ENCODE peak calls at places on chromosomes 7 and 10, in seven cellular contexts. J is left ventricle myocardium inferior, U is psoas muscle, W is fibroblast of lung, E is HFFc6, H is heart left ventricle, O is IMR-90. N is an unnamed sample.

GRCh38 chr7:136136906-136137305 is 159.7 kb upstream of the MTPN start:
- DNase-seq in J (no peak), U (no peak), W (no peak), E (no peak), H (no peak), O (no peak), N (no peak)

GRCh38 chr7:87231243-87231642 is 11.7 kb upstream of the TMEM243 start:
- DNase-seq in J (peak; percentile 21), U (no peak), W (no peak), E (no peak), H (peak; percentile 77), O (no peak), N (no peak)

GRCh38 chr10:59320370-59320769 is 42.0 kb downstream of the FAM13C start:
- DNase-seq in J (no peak), U (no peak), W (no peak), E (no peak), H (no peak), O (no peak), N (no peak)

GRCh38 chr7:17598846-17599245 is 300.4 kb downstream of the AHR start:
- DNase-seq in J (no peak), U (no peak), W (peak; percentile 22), E (peak; percentile 22), H (no peak), O (peak; percentile 23), N (peak; percentile 17)

GRCh38 chr10:124596914-124597676 is 135.5 kb downstream of the LHPP start:
- DNase-seq in J (no peak), U (peak; percentile 4), W (no peak), E (no peak), H (no peak), O (no peak), N (no peak)

GRCh38 chr10:50309342-50309741 is 58.0 kb upstream of the ASAH2 start:
- DNase-seq in J (no peak), U (no peak), W (no peak), E (no peak), H (no peak), O (no peak), N (no peak)

GRCh38 chr10:97332586-97333350 is 1.8 kb downstream of the FRAT2 start:
- DNase-seq in J (no peak), U (peak; percentile 23), W (peak; percentile 77), E (peak; percentile 85), H (peak; percentile 39), O (peak; percentile 87), N (peak; percentile 85)

GRCh38 chr7:47572939-47573757 is 8.8 kb downstream of the TNS3 start:
- DNase-seq in J (no peak), U (no peak), W (no peak), E (no peak), H (no peak), O (no peak), N (no peak)

GRCh38 chr10:102799691-102800435 is 37.4 kb downstream of the CYP17A1 start:
- DNase-seq in J (peak; percentile 39), U (peak; percentile 83), W (peak; percentile 49), E (no peak), H (peak; percentile 12), O (no peak), N (peak; percentile 32)

GRCh38 chr7:91288208-91288824 is 24.1 kb downstream of the FZD1 start:
- DNase-seq in J (peak; percentile 29), U (peak; percentile 16), W (no peak), E (no peak), H (peak; percentile 61), O (no peak), N (peak; percentile 25)

GRCh38 chr7:47690902-47691558 is 109.1 kb upstream of the TNS3 start:
- DNase-seq in J (no peak), U (no peak), W (peak; percentile 82), E (peak; percentile 49), H (no peak), O (peak; percentile 65), N (peak; percentile 46)

GRCh38 chr10:61628875-61629513 is 33.7 kb upstream of the CABCOCO1 start:
- DNase-seq in J (no peak), U (no peak), W (peak; percentile 97), E (peak; percentile 86), H (no peak), O (peak; percentile 95), N (peak; percentile 96)

DNA sequence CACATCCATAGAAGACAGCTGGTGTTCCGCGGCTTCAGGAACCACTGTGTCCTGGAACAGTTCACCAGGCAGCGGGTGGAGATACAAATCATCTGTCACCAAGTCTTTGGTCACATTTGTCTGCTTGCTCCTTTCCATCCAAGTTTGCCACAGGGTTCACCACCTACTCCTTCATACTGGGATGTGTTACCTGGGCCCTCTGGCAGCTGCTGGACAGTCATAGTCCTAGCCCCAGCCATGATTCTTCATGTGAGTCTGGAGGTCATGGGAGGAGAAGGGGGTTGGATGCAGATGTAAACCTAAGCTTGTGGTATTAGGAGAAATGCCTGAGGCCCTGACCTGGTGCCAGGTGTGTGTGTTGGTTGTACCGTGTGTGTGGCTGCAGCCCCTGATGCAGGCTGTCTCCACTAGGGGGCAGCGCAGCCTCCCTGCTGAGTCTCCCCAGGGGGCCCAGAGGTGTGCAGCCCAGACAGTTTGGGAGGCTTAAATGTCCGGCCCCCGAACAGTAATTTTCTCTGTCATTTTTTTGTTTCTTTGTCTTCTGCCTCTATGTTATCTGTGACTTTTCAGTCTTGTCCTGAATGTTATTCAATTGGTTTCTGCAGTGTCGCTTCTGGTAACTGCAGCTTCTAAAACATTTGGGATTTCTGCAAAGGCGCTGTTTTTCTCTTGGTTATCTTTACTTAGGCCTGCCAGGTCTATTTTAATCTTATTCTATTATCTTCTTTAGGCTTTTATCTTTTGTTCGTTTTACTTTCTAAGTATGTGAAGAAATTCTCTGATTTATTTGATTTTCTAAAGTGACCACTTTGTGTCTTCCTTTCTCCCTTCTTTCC is 14.8 kb downstream of the NPS start:
- DNase-seq in J (no peak), U (peak; percentile 18), W (no peak), E (no peak), H (no peak), O (no peak), N (no peak)
- TF ChIP-seq CTCF in J (peak; percentile 66), U (peak; percentile 34), W (peak; percentile 9), E (peak; percentile 36), H (peak; percentile 47), O (no peak), N (peak; percentile 27)

GRCh38 chr10:110684800-110685446 is 40.8 kb downstream of the RBM20 start:
- DNase-seq in J (no peak), U (peak; percentile 43), W (peak; percentile 64), E (no peak), H (peak; percentile 65), O (peak; percentile 85), N (peak; percentile 45)

GRCh38 chr10:110686037-110686436 is 41.9 kb downstream of the RBM20 start:
- DNase-seq in J (no peak), U (no peak), W (peak; percentile 67), E (no peak), H (no peak), O (peak; percentile 60), N (no peak)

GRCh38 chr10:110691139-110691538 is 47.0 kb downstream of the RBM20 start:
- DNase-seq in J (no peak), U (no peak), W (no peak), E (no peak), H (no peak), O (no peak), N (no peak)

GRCh38 chr10:110682348-110682747 is 38.2 kb downstream of the RBM20 start:
- DNase-seq in J (no peak), U (no peak), W (no peak), E (no peak), H (no peak), O (no peak), N (no peak)

GRCh38 chr10:110686941-110687340 is 42.8 kb downstream of the RBM20 start:
- DNase-seq in J (no peak), U (no peak), W (peak; percentile 24), E (no peak), H (no peak), O (peak; percentile 84), N (no peak)
- TF ChIP-seq CTCF in J (no peak), U (no peak), W (no peak), E (no peak), H (no peak), O (no peak), N (no peak)

GRCh38 chr7:134019251-134019650 is 107.9 kb upstream of the LRGUK start:
- DNase-seq in J (no peak), U (no peak), W (no peak), E (no peak), H (no peak), O (no peak), N (no peak)

GRCh38 chr7:134014935-134015334 is 112.2 kb upstream of the LRGUK start:
- DNase-seq in J (no peak), U (no peak), W (no peak), E (no peak), H (no peak), O (no peak), N (peak; percentile 9)

GRCh38 chr7:134018321-134018720 is 108.8 kb upstream of the LRGUK start:
- DNase-seq in J (no peak), U (no peak), W (no peak), E (no peak), H (no peak), O (no peak), N (no peak)

GRCh38 chr7:134016942-134017303 is 110.2 kb upstream of the LRGUK start:
- DNase-seq in J (no peak), U (no peak), W (no peak), E (no peak), H (no peak), O (no peak), N (no peak)

GRCh38 chr7:134016223-134016941 is 110.8 kb upstream of the LRGUK start:
- DNase-seq in J (no peak), U (no peak), W (peak; percentile 20), E (no peak), H (no peak), O (peak; percentile 39), N (peak; percentile 40)
- TF ChIP-seq CTCF in J (peak; percentile 78), U (peak; percentile 66), W (peak; percentile 77), E (peak; percentile 84), H (peak; percentile 68), O (peak; percentile 67), N (peak; percentile 72)

DNA sequence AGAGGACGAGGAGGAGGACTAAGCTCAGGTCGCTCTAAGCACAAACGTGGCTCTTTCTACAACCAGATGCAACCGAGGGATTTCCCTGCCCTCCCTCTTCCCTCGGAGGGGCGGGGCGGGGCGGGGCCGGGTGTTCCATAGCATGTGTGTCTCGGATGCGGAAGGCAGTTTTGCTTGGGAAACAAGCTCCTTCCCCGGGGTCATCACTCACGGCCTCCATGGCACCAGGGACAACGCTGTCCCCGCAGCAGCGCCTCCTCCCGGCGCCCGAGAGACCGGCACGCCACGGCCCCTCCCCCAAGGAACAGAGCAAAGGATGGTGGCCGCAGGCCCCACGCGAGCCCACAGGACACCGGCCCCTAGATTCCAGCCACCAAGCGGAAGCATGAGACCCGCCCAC is 110.5 kb downstream of the PAXIP1 start:
- DNase-seq in J (no peak), U (no peak), W (no peak), E (no peak), H (no peak), O (no peak), N (no peak)
- TF ChIP-seq CTCF in J (no peak), U (no peak), W (no peak), E (no peak), H (no peak), O (no peak), N (no peak)

N was measured in cardiac fibroblast.